ENCODE peak calls at places on chromosome X, in nine cellular contexts. K is adipocyte; N is heart right ventricle; T is CD8-positive, alpha-beta memory T cell; C is lower lobe of right lung; M is left ventricle myocardium inferior; W is right lobe of liver; X is H1; A is pancreas. Z is an unnamed sample. For H3K4me1, the result is how much of the 10 kb centered on the place peaks cover.

GRCh38 chrX:73289039-73289438 is 74.4 kb upstream of the NAP1L2 start:
- DNase-seq in K (no peak), N (no peak), T (no peak), C (no peak), M (no peak), W (no peak), X (peak), A (no peak), Z (no peak)

GRCh38 chrX:19725545-19726102 is 161.8 kb downstream of the SH3KBP1 start:
- DNase-seq in K (no peak), N (no peak), T (no peak), C (peak), M (no peak), W (peak), X (no peak), A (no peak), Z (no peak)

GRCh38 chrX:32489125-32489524 is 722.2 kb downstream of the DMD start:
- DNase-seq in K (no peak), N (no peak), T (no peak), C (no peak), M (no peak), W (no peak), X (no peak), A (no peak), Z (no peak)

GRCh38 chrX:119990995-119991787 is 47.6 kb upstream of the NKAP start:
- DNase-seq in K (no peak), N (no peak), T (no peak), C (peak), M (no peak), W (no peak), X (no peak), A (peak), Z (no peak)

GRCh38 chrX:47311857-47312774 is 58.3 kb upstream of the ZNF157 start:
- DNase-seq in K (peak), N (no peak), T (peak), C (peak), M (no peak), W (no peak), X (no peak), A (peak), Z (peak)

GRCh38 chrX:25599061-25599460 is 539.1 kb upstream of the MAGEB18 start:
- DNase-seq in K (no peak), N (no peak), T (no peak), C (no peak), M (no peak), W (no peak), X (no peak), A (no peak), Z (no peak)

GRCh38 chrX:288561-288991 is 7.4 kb downstream of the PLCXD1 start:
- DNase-seq in K (no peak), N (no peak), T (no peak), C (peak), M (no peak), W (peak), X (no peak), A (peak), Z (no peak)

GRCh38 chrX:106898462-106898861 is 4.7 kb downstream of the RIPPLY1 start:
- DNase-seq in K (peak), N (no peak), T (no peak), C (no peak), M (no peak), W (no peak), X (no peak), A (no peak), Z (peak)

GRCh38 chrX:19791562-19791961 is 95.8 kb downstream of the SH3KBP1 start:
- DNase-seq in K (peak), N (no peak), T (no peak), C (no peak), M (no peak), W (no peak), X (no peak), A (no peak), Z (no peak)

GRCh38 chrX:83984961-83985360 is 124.0 kb downstream of the CYLC1 start:
- DNase-seq in K (no peak), N (no peak), T (no peak), C (no peak), M (no peak), W (no peak), X (no peak), A (no peak), Z (no peak)

GRCh38 chrX:129650183-129650689 is 4.5 kb downstream of the APLN start:
- DNase-seq in K (no peak), N (no peak), T (no peak), C (no peak), M (no peak), W (no peak), X (no peak), A (no peak), Z (no peak)

GRCh38 chrX:116298956-116299355 is 128.4 kb downstream of the AGTR2 start:
- DNase-seq in K (no peak), N (no peak), T (no peak), C (no peak), M (no peak), W (no peak), X (no peak), A (no peak), Z (no peak)

GRCh38 chrX:124467202-124467601 is 120.8 kb downstream of the SH2D1A start:
- DNase-seq in K (no peak), N (no peak), T (no peak), C (no peak), M (no peak), W (no peak), X (no peak), A (no peak), Z (no peak)

GRCh38 chrX:26375346-26375745 is 159.4 kb downstream of the MAGEB5 start:
- DNase-seq in K (no peak), N (no peak), T (no peak), C (no peak), M (no peak), W (no peak), X (no peak), A (peak), Z (no peak)

GRCh38 chrX:148382983-148383382 is 117.4 kb upstream of the AFF2 start:
- DNase-seq in K (no peak), N (no peak), T (no peak), C (no peak), M (no peak), W (no peak), X (no peak), A (no peak), Z (no peak)

GRCh38 chrX:48697182-48697727 is 721 bp downstream of the SUV39H1 start:
- DNase-seq in K (no peak), N (no peak), T (no peak), C (no peak), M (no peak), W (no peak), X (no peak), A (no peak), Z (no peak)

GRCh38 chrX:7390446-7390845 is 242.5 kb upstream of the PUDP start:
- DNase-seq in K (peak), N (no peak), T (no peak), C (no peak), M (no peak), W (no peak), X (no peak), A (no peak), Z (no peak)

GRCh38 chrX:40174594-40175415 is 77.0 kb upstream of the BCOR start:
- DNase-seq in K (peak), N (peak), T (peak), C (peak), M (no peak), W (peak), X (no peak), A (no peak), Z (peak)

GRCh38 chrX:87728459-87728858 is 210.9 kb downstream of the KLHL4 start:
- DNase-seq in K (no peak), N (no peak), T (no peak), C (no peak), M (no peak), W (no peak), X (no peak), A (no peak), Z (no peak)

GRCh38 chrX:31036895-31037294 is 34.9 kb downstream of the FTHL17 start:
- DNase-seq in K (peak), N (no peak), T (no peak), C (peak), M (peak), W (peak), X (no peak), A (peak), Z (peak)

GRCh38 chrX:143462696-143463095 is 54.6 kb downstream of the SPANXN3 start:
- DNase-seq in K (no peak), N (no peak), T (no peak), C (no peak), M (no peak), W (no peak), X (no peak), A (no peak), Z (no peak)

GRCh38 chrX:154714925-154715324 is 36.0 kb downstream of the GAB3 start:
- DNase-seq in K (peak), N (no peak), T (peak), C (no peak), M (no peak), W (no peak), X (no peak), A (no peak), Z (no peak)

GRCh38 chrX:30935985-30936384 is 46.9 kb upstream of the TAB3 start:
- DNase-seq in K (peak), N (peak), T (no peak), C (no peak), M (no peak), W (peak), X (no peak), A (no peak), Z (peak)

GRCh38 chrX:107154787-107155620 is 36.4 kb upstream of the RBM41 start:
- DNase-seq in K (no peak), N (no peak), T (no peak), C (no peak), M (no peak), W (no peak), X (peak), A (no peak), Z (no peak)

GRCh38 chrX:117510453-117510852 is 606.2 kb downstream of the KLHL13 start:
- DNase-seq in K (no peak), N (no peak), T (no peak), C (no peak), M (no peak), W (no peak), X (no peak), A (no peak), Z (peak)

GRCh38 chrX:56761167-56761566 is 32.1 kb downstream of the NBDY start:
- DNase-seq in K (no peak), N (no peak), T (no peak), C (no peak), M (no peak), W (no peak), X (no peak), A (no peak), Z (peak)

GRCh38 chrX:56763556-56764152 is 34.6 kb downstream of the NBDY start:
- DNase-seq in K (peak), N (no peak), T (no peak), C (no peak), M (no peak), W (peak), X (no peak), A (peak), Z (no peak)

GRCh38 chrX:56762707-56763555 is 33.9 kb downstream of the NBDY start:
- DNase-seq in K (no peak), N (no peak), T (no peak), C (no peak), M (no peak), W (no peak), X (no peak), A (no peak), Z (peak)

GRCh38 chrX:56764153-56764974 is 35.3 kb downstream of the NBDY start:
- DNase-seq in K (peak), N (peak), T (peak), C (no peak), M (no peak), W (peak), X (no peak), A (peak), Z (peak)

GRCh38 chrX:56762220-56762619 is 33.2 kb downstream of the NBDY start:
- DNase-seq in K (no peak), N (no peak), T (no peak), C (no peak), M (no peak), W (no peak), X (no peak), A (no peak), Z (no peak)
- H3K4me1 ChIP-seq in K (under half), N (under half), T (under half), C (under half), M (under half), W (under half), X (under half), A (under half), Z (under half)

DNA sequence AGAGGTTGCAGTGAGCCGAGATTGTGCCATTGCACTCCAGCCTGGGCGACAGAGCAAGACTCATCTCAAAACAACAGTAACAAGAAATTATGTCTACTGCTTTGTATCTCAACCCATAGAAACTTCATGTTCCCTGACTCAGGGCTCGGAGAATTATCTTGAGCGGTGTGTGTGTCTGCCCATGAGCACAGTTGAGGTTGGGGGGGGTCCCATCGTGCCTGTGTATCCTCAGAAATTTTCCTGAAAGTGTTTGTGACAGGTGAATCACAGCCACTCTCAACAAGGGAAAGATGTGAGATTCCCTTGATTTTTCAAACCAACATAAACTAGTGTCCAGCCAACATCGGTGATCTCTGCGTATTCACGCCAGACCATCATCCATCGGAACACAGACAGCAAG is 319.1 kb downstream of the ASMT start:
- DNase-seq in K (no peak), N (no peak), T (no peak), C (no peak), M (no peak), W (no peak), X (no peak), A (no peak), Z (no peak)
- H3K4me1 ChIP-seq in K (under half), N (under half), T (under half), C (under half), M (under half), W (under half), X (under half), A (under half), Z (under half)

GRCh38 chrX:9515973-9516538 is 51.2 kb downstream of the TBL1X start:
- DNase-seq in K (no peak), N (no peak), T (no peak), C (no peak), M (no peak), W (no peak), X (no peak), A (no peak), Z (no peak)
- H3K4me1 ChIP-seq in K (under half), N (under half), T (under half), C (under half), M (under half), W (under half), X (under half), A (under half), Z (under half)

GRCh38 chrX:139828830-139829229 is 104.0 kb downstream of the ATP11C start:
- DNase-seq in K (no peak), N (no peak), T (no peak), C (no peak), M (no peak), W (no peak), X (no peak), A (no peak), Z (no peak)
- H3K4me1 ChIP-seq in K (half or more), N (half or more), T (under half), C (under half), M (half or more), W (under half), X (under half), A (under half), Z (under half)

GRCh38 chrX:71541546-71542022 is 8.7 kb downstream of the OGT start:
- DNase-seq in K (peak), N (no peak), T (no peak), C (no peak), M (no peak), W (no peak), X (no peak), A (no peak), Z (no peak)

GRCh38 chrX:71543316-71543715 is 10.4 kb downstream of the OGT start:
- DNase-seq in K (peak), N (no peak), T (no peak), C (no peak), M (no peak), W (no peak), X (no peak), A (no peak), Z (no peak)

GRCh38 chrX:71542825-71543224 is 9.9 kb downstream of the OGT start:
- DNase-seq in K (no peak), N (no peak), T (no peak), C (no peak), M (no peak), W (no peak), X (no peak), A (no peak), Z (no peak)

GRCh38 chrX:71540801-71541545 is 8.1 kb downstream of the OGT start:
- DNase-seq in K (no peak), N (no peak), T (no peak), C (no peak), M (no peak), W (no peak), X (no peak), A (no peak), Z (no peak)

GRCh38 chrX:71542411-71542810 is 9.5 kb downstream of the OGT start:
- DNase-seq in K (peak), N (no peak), T (no peak), C (no peak), M (no peak), W (no peak), X (no peak), A (no peak), Z (no peak)
- H3K4me1 ChIP-seq in K (under half), N (half or more), T (under half), C (under half), M (half or more), W (under half), X (under half), A (under half), Z (under half)

DNA sequence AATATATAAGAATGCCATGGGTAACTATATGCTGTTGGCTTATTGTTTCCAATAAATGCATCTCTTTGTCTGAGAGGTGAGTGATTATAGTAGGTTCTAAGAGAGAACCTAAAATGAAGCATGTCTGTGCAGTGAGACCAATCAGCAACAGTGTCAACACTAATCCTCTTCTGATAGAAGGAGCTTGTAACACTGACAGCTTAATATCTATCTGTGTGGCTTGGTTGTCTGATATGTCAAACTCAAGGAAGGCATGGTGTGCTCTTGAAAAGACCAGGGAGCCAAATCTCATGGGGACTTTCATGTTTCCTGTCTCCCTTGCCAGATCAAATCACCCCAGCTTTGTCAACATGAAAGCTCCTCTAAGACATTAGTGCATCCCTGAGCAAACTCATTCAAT is 95.5 kb downstream of the ANOS1 start:
- DNase-seq in K (no peak), N (no peak), T (no peak), C (no peak), M (no peak), W (no peak), X (no peak), A (no peak), Z (no peak)
- H3K4me1 ChIP-seq in K (under half), N (under half), T (under half), C (under half), M (under half), W (under half), X (under half), A (under half), Z (under half)

DNA sequence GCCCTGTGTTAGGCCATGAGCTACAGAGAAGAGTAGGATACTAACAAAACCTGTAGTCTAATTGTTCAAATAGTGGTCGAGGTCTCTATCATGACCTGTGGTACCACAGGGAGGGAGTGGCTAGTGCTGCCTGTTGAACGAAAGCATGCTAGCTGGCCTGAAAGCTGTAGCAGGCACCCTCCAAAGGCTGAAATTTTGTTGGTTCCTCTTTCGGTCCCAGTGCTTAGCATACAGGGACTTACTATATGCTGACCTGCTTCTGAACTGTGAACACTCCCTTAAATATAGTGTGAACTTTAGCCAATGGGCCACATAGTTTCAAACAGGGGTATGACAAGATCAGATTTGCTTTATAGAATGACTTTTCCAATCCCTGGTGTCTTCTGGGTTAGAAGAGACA is 113.4 kb downstream of the PJA1 start:
- DNase-seq in K (no peak), N (no peak), T (no peak), C (no peak), M (no peak), W (no peak), X (no peak), A (no peak), Z (no peak)
- H3K4me1 ChIP-seq in K (under half), N (under half), T (under half), C (under half), M (under half), W (under half), X (under half), A (under half), Z (under half)

DNA sequence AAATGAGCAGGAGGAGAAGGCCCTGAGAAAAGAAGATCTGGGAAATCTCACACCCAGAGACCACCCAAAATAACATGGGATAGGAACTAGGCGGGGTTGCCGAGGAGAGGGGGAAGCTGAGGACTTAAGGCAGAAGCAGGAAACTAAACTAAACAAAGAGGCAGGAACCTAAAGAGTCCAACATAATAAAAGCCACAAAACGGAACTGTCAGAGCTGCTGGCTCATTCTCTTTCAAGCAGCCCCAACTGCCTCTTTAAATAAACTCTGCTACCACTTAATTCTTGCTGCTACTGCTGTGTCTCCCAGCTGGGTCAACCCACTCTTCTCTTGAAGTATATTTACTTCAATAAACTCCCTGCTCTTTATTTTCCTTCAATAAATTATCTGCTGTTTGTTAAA is 44.5 kb downstream of the MAGEB16 start:
- DNase-seq in K (no peak), N (no peak), T (no peak), C (no peak), M (no peak), W (no peak), X (no peak), A (no peak), Z (no peak)
- H3K4me1 ChIP-seq in K (under half), N (under half), T (under half), C (under half), M (under half), W (under half), X (under half), A (under half), Z (under half)